ENCODE peak calls at places on chromosome 17, in ten cellular contexts. E, S, C, Z, U, F, I, D, R and T are unnamed samples.

GRCh38 chr17:21239680-21240374 is 13.4 kb downstream of the NATD1 start:
- DNase-seq in E (no peak), S (peak; percentile 85), C (no peak), Z (peak; percentile 15), U (peak; percentile 58), F (peak; percentile 52), I (no peak), D (no peak), R (peak; percentile 87), T (no peak)

GRCh38 chr17:76536511-76537287 is 810 bp downstream of the CYGB start:
- DNase-seq in E (no peak), S (peak; percentile 68), C (no peak), Z (no peak), U (no peak), F (no peak), I (no peak), D (no peak), R (no peak), T (no peak)

GRCh38 chr17:48123111-48123510 is 15.5 kb downstream of the SNX11 start:
- DNase-seq in E (no peak), S (peak; percentile 69), C (no peak), Z (no peak), U (no peak), F (no peak), I (no peak), D (no peak), R (peak; percentile 74), T (peak; percentile 70)

GRCh38 chr17:1629647-1630310 is 1.1 kb upstream of the SLC43A2 start:
- DNase-seq in E (peak; percentile 68), S (peak; percentile 87), C (peak; percentile 63), Z (no peak), U (peak; percentile 61), F (peak; percentile 48), I (peak; percentile 45), D (peak; percentile 76), R (peak; percentile 94), T (peak; percentile 49)

GRCh38 chr17:39655105-39655504 is 10.0 kb upstream of the TCAP start:
- DNase-seq in E (no peak), S (no peak), C (no peak), Z (no peak), U (no peak), F (no peak), I (no peak), D (no peak), R (no peak), T (no peak)

GRCh38 chr17:37884516-37884915 is 39.7 kb upstream of the TBC1D3K start:
- DNase-seq in E (no peak), S (peak; percentile 9), C (no peak), Z (no peak), U (no peak), F (no peak), I (no peak), D (no peak), R (no peak), T (no peak)

GRCh38 chr17:15273141-15273793 is 8.1 kb upstream of the PMP22 start:
- DNase-seq in E (peak; percentile 36), S (no peak), C (no peak), Z (peak; percentile 62), U (peak; percentile 97), F (peak; percentile 85), I (no peak), D (peak; percentile 34), R (no peak), T (no peak)

GRCh38 chr17:16406742-16407674 is 8.4 kb upstream of the TRPV2 start:
- DNase-seq in E (no peak), S (peak; percentile 96), C (peak; percentile 83), Z (peak; percentile 47), U (peak; percentile 39), F (peak; percentile 35), I (peak; percentile 58), D (no peak), R (peak; percentile 98), T (no peak)

GRCh38 chr17:74135391-74136167 is 67.9 kb upstream of the RPL38 start:
- DNase-seq in E (no peak), S (no peak), C (no peak), Z (no peak), U (no peak), F (no peak), I (no peak), D (no peak), R (peak; percentile 41), T (no peak)

GRCh38 chr17:39553326-39553945 is 54.3 kb downstream of the NEUROD2 start:
- DNase-seq in E (no peak), S (no peak), C (no peak), Z (no peak), U (peak; percentile 47), F (peak; percentile 50), I (no peak), D (no peak), R (no peak), T (no peak)

GRCh38 chr17:74957935-74958549 is 14.5 kb downstream of the HID1 start:
- DNase-seq in E (peak; percentile 79), S (peak; percentile 96), C (peak; percentile 76), Z (peak; percentile 68), U (peak; percentile 84), F (peak; percentile 67), I (peak; percentile 63), D (peak; percentile 45), R (peak; percentile 99), T (peak; percentile 87)

GRCh38 chr17:17140590-17140980 is 65.5 kb downstream of the PLD6 start:
- DNase-seq in E (no peak), S (no peak), C (no peak), Z (no peak), U (peak; percentile 85), F (peak; percentile 55), I (no peak), D (no peak), R (peak; percentile 66), T (no peak)

GRCh38 chr17:19676901-19677300 is 28.4 kb downstream of the ALDH3A2 start:
- DNase-seq in E (no peak), S (no peak), C (no peak), Z (no peak), U (no peak), F (no peak), I (no peak), D (no peak), R (no peak), T (no peak)

GRCh38 chr17:57927048-57927723 is 28.0 kb downstream of the CUEDC1 start:
- DNase-seq in E (no peak), S (peak; percentile 79), C (no peak), Z (no peak), U (peak; percentile 85), F (peak; percentile 72), I (no peak), D (no peak), R (peak; percentile 89), T (peak; percentile 84)
- H3K36me3 ChIP-seq in E (no peaks in the 10 kb centered on the region), S (no peaks in the 10 kb centered on the region), C (no peaks in the 10 kb centered on the region), Z (no peaks in the 10 kb centered on the region), U (no peaks in the 10 kb centered on the region), F (no peaks in the 10 kb centered on the region), I (no peaks in the 10 kb centered on the region), D (no peaks in the 10 kb centered on the region), R (no peaks in the 10 kb centered on the region), T (no peaks in the 10 kb centered on the region)

GRCh38 chr17:28554565-28554964 is 2.1 kb upstream of the UNC119 start:
- DNase-seq in E (no peak), S (no peak), C (no peak), Z (no peak), U (no peak), F (no peak), I (no peak), D (no peak), R (no peak), T (no peak)
- H3K36me3 ChIP-seq in E (peaks cover 6% of the 10 kb centered on the region), S (peaks cover 10% of the 10 kb centered on the region), C (peaks cover 61% of the 10 kb centered on the region), Z (no peaks in the 10 kb centered on the region), U (no peaks in the 10 kb centered on the region), F (peaks cover 29% of the 10 kb centered on the region), I (peaks cover 64% of the 10 kb centered on the region), D (peaks cover 58% of the 10 kb centered on the region), R (peaks cover 50% of the 10 kb centered on the region), T (peaks cover 24% of the 10 kb centered on the region)

DNA sequence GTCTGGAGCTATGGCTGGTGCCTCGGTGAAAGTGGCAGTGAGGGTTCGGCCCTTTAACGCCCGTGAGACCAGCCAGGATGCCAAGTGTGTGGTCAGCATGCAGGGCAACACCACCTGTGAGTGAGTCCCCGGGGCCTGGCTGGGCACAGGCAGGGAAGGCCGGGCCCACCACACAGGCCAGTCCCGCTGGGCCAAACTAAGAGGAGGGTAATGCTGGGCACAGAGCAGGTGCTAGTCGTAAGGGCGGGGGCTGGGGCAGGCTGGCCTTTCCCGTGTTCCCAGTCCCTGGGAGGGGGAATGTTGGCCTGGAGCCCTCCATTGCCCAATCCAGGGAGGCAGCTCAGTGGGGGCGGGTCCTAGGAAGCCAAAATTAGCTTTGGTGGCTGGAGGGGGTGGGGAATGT is 2.5 kb downstream of the KIF1C start:
- DNase-seq in E (no peak), S (peak; percentile 71), C (peak; percentile 88), Z (peak; percentile 81), U (no peak), F (peak; percentile 60), I (peak; percentile 82), D (peak; percentile 99), R (no peak), T (no peak)
- H3K36me3 ChIP-seq in E (no peaks in the 10 kb centered on the region), S (peaks cover 34% of the 10 kb centered on the region), C (peaks cover 44% of the 10 kb centered on the region), Z (no peaks in the 10 kb centered on the region), U (peaks cover 9% of the 10 kb centered on the region), F (peaks cover 39% of the 10 kb centered on the region), I (peaks cover 44% of the 10 kb centered on the region), D (peaks cover 42% of the 10 kb centered on the region), R (peaks cover 56% of the 10 kb centered on the region), T (peaks cover 9% of the 10 kb centered on the region)

GRCh38 chr17:42002175-42002791 is 15.0 kb downstream of the DNAJC7 start:
- DNase-seq in E (no peak), S (no peak), C (no peak), Z (no peak), U (no peak), F (no peak), I (no peak), D (no peak), R (no peak), T (no peak)

GRCh38 chr17:42000399-42001076 is 16.7 kb downstream of the DNAJC7 start:
- DNase-seq in E (no peak), S (no peak), C (no peak), Z (no peak), U (no peak), F (no peak), I (no peak), D (no peak), R (no peak), T (no peak)

GRCh38 chr17:42005128-42005527 is 12.1 kb downstream of the DNAJC7 start:
- DNase-seq in E (no peak), S (no peak), C (no peak), Z (no peak), U (no peak), F (no peak), I (no peak), D (no peak), R (no peak), T (no peak)

GRCh38 chr17:42001729-42002128 is 15.5 kb downstream of the DNAJC7 start:
- DNase-seq in E (no peak), S (no peak), C (no peak), Z (no peak), U (no peak), F (no peak), I (no peak), D (no peak), R (no peak), T (no peak)

DNA sequence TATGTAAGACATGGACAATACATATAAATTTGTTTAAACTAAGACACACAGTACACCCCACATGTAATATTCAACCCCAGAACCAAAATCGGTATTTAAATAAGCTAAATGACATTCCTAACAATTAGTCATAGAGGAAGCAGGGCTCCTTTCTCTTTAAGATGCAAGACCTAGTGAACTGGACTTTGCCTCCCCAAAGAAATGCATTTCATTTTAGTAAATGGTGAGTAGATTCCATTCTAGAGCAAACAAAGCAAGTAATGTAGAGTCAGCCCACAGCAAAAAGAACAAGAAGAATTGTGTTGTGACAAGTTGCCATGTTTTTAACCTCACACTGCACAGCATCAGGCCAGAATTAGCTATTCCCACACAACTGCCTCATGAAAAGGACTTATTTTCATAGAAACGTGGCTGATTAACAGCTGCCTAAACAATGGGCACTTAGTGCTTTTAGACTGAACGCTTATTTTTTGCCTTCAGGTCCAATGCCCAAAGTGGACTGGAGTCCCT is 14.4 kb downstream of the DNAJC7 start:
- DNase-seq in E (no peak), S (no peak), C (no peak), Z (no peak), U (peak; percentile 39), F (no peak), I (no peak), D (no peak), R (no peak), T (no peak)
- H3K36me3 ChIP-seq in E (no peaks in the 10 kb centered on the region), S (peaks cover 26% of the 10 kb centered on the region), C (peaks cover 54% of the 10 kb centered on the region), Z (no peaks in the 10 kb centered on the region), U (peaks cover 26% of the 10 kb centered on the region), F (peaks cover 27% of the 10 kb centered on the region), I (peaks cover 48% of the 10 kb centered on the region), D (peaks cover 30% of the 10 kb centered on the region), R (peaks cover 64% of the 10 kb centered on the region), T (peaks cover 45% of the 10 kb centered on the region)